ENCODE peak calls at places on chromosome 3, in six cellular contexts. V, H, F, L, U and Y are unnamed samples.
A peak's percentile ranks its signal among the peaks of the same experiment; 100 is the strongest.

GRCh38 chr3:5305681-5305983 is 118.1 kb downstream of the EDEM1 start:
- DNase-seq in F (no peak), V (no peak), L (no peak), U (no peak), H (no peak), Y (no peak)

GRCh38 chr3:134308350-134308891 is 57.8 kb upstream of the RYK start:
- DNase-seq in L (peak; percentile 74), V (peak; percentile 85), F (peak; percentile 86), U (peak; percentile 69), H (peak; percentile 88), Y (no peak)

GRCh38 chr3:195896361-195897080 is 11.8 kb downstream of the TNK2 start:
- DNase-seq in U (peak; percentile 49), H (peak; percentile 45), F (peak; percentile 63), L (no peak), V (peak; percentile 92), Y (no peak)

GRCh38 chr3:157238527-157238926 is 78.6 kb upstream of the CCNL1 start:
- DNase-seq in U (no peak), F (no peak), H (no peak), L (no peak), V (no peak), Y (no peak)

GRCh38 chr3:41328916-41329315 is 129.6 kb downstream of the CTNNB1 start:
- DNase-seq in L (no peak), V (peak; percentile 24), U (no peak), F (no peak), H (no peak), Y (no peak)

GRCh38 chr3:101677436-101678286 is 729 bp upstream of the ZBTB11 start:
- DNase-seq in F (no peak), H (peak; percentile 37), U (peak; percentile 26), V (no peak), L (peak; percentile 64), Y (no peak)

GRCh38 chr3:143562789-143563188 is 285.5 kb downstream of the SLC9A9 start:
- DNase-seq in V (no peak), U (no peak), L (no peak), F (no peak), H (no peak), Y (no peak)

GRCh38 chr3:72554689-72555088 is 293.6 kb downstream of the SHQ1 start:
- DNase-seq in V (no peak), L (no peak), U (no peak), H (no peak), F (no peak), Y (no peak)

GRCh38 chr3:179882322-179882721 is 154.4 kb downstream of the PEX5L start:
- DNase-seq in H (no peak), F (no peak), U (no peak), L (no peak), V (no peak), Y (no peak)

DNA sequence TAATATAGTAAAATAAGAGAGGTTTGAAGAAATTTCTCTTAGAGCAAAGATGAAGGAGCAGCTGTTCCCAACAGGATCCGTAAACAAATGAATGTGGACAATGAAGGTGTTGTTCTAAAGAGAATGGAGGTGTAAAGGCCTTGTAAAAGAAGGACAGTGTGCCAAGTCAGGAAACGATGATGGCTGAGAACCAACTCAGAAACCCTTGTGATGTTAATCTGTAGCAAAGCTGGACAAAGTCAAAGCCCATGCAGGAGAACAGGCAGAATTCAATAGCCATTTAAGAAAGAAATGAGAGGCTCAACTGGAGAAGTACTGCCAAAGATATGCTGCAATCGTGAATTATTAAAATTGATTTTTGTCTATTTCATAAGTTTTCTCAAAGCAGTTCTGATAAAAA is 192.2 kb downstream of the MBNL1 start:
- DNase-seq in U (no peak), H (no peak), L (no peak), F (no peak), V (no peak), Y (no peak)
- H3K36me3 ChIP-seq in U (peaks cover 10% of the 10 kb centered on the region), H (no peaks in the 10 kb centered on the region), L (peaks cover 7% of the 10 kb centered on the region), F (peaks cover 93% of the 10 kb centered on the region), V (peaks cover 69% of the 10 kb centered on the region), Y (peaks cover 8% of the 10 kb centered on the region)

GRCh38 chr3:98770261-98771039 is 7.3 kb downstream of the ST3GAL6 start:
- DNase-seq in F (no peak), L (no peak), U (no peak), V (no peak), H (no peak), Y (no peak)
- H3K4me3 ChIP-seq in F (no peak overlapping the region), L (no peak overlapping the region), U (no peak overlapping the region), V (no peak overlapping the region), H (no peak overlapping the region), Y (no peak overlapping the region)

DNA sequence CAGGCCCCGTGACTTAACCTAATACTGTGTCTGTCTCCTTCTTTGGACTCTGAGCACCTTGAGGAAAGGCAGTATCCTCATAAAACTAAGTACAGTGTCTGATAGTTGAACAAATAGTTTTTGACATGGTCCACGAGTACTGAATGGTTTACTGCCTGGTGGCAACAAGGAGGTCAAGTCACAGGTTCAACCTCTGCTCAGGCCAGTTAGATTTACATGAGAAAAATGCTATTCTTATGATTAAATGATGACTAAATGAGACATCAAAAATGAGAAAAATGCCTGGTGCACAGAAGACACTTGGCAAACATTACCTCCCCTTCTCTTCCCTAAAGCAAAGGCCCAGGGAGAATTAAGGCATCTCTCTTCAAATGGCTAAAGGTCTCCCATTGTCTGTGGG is 48.8 kb downstream of the ABCC5 start:
- DNase-seq in F (no peak), U (no peak), H (no peak), V (peak; percentile 22), L (no peak), Y (peak; percentile 19)
- H3K36me3 ChIP-seq in F (peaks cover 24% of the 10 kb centered on the region), U (peaks cover 53% of the 10 kb centered on the region), H (no peaks in the 10 kb centered on the region), V (peaks cover 17% of the 10 kb centered on the region), L (no peaks in the 10 kb centered on the region), Y (peaks cover 6% of the 10 kb centered on the region)

GRCh38 chr3:142026333-142026732 is 123.0 kb downstream of the TFDP2 start:
- DNase-seq in F (no peak), L (no peak), U (no peak), V (no peak), H (no peak), Y (no peak)
- H3K4me3 ChIP-seq in F (no peak overlapping the region), L (no peak overlapping the region), U (peak overlapping the region; percentile 76), V (no peak overlapping the region), H (no peak overlapping the region), Y (no peak overlapping the region)